ENCODE peak calls at places on chromosomes 12 and 14, in five cellular contexts. A is WTC11, G is fibroblast of lung, T is stomach, R is neural crest cell. B is an unnamed sample.

GRCh38 chr12:56818629-56819028 is 55.5 kb downstream of the HSD17B6 start:
- DNase-seq in A (no peak), G (peak; percentile 1), T (no peak), R (no peak), B (no peak)

GRCh38 chr12:69676257-69677012 is 22.7 kb downstream of the BEST3 start:
- DNase-seq in A (no peak), G (peak; percentile 18), T (no peak), R (no peak), B (no peak)

GRCh38 chr12:50482566-50482965 is 22.2 kb upstream of the DIP2B start:
- DNase-seq in A (no peak), G (peak; percentile 16), T (no peak), R (no peak), B (no peak)

GRCh38 chr14:104136472-104137296 is 1.7 kb upstream of the KIF26A start:
- DNase-seq in A (peak; percentile 28), G (no peak), T (no peak), R (no peak), B (no peak)

GRCh38 chr12:51371295-51371953 is 19.8 kb downstream of the GALNT6 start:
- DNase-seq in A (peak; percentile 29), G (peak; percentile 98), T (peak; percentile 62), R (no peak), B (peak; percentile 80)

GRCh38 chr12:48601013-48601756 is 31.3 kb upstream of the LALBA start:
- DNase-seq in A (peak; percentile 56), G (peak; percentile 29), T (no peak), R (peak; percentile 40), B (no peak)

GRCh38 chr14:58826845-58827686 is 189.3 kb downstream of the DACT1 start:
- DNase-seq in A (no peak), G (no peak), T (no peak), R (no peak), B (no peak)

GRCh38 chr14:74941676-74942097 is 13.7 kb downstream of the PGF start:
- DNase-seq in A (no peak), G (peak; percentile 51), T (no peak), R (no peak), B (no peak)

GRCh38 chr12:111197545-111197944 is 171.3 kb downstream of the PHETA1 start:
- DNase-seq in A (no peak), G (no peak), T (no peak), R (no peak), B (no peak)

GRCh38 chr14:74571901-74572828 is 39.9 kb downstream of the LTBP2 start:
- DNase-seq in A (no peak), G (peak; percentile 100), T (no peak), R (peak; percentile 46), B (peak; percentile 43)

GRCh38 chr12:15852383-15852782 is 29.8 kb upstream of the STRAP start:
- DNase-seq in A (no peak), G (no peak), T (no peak), R (no peak), B (no peak)

GRCh38 chr14:37246427-37246829 is 48.7 kb downstream of the MIPOL1 start:
- DNase-seq in A (no peak), G (peak; percentile 35), T (no peak), R (no peak), B (no peak)

GRCh38 chr14:106776395-106776983 is 1250.1 kb downstream of the TMEM121 start:
- DNase-seq in A (no peak), G (no peak), T (no peak), R (no peak), B (no peak)

GRCh38 chr14:101761881-101762529 is 496 bp downstream of the PPP2R5C start:
- DNase-seq in A (no peak), G (peak; percentile 2), T (peak; percentile 54), R (no peak), B (peak; percentile 51)

GRCh38 chr14:102586420-102587119 is 5.9 kb upstream of the RCOR1 start:
- DNase-seq in A (no peak), G (no peak), T (no peak), R (no peak), B (no peak)

GRCh38 chr12:1606021-1606622 is 11.7 kb upstream of the FBXL14 start:
- DNase-seq in A (peak; percentile 37), G (peak; percentile 83), T (peak; percentile 96), R (no peak), B (peak; percentile 88)

GRCh38 chr12:54526800-54527630 is 22.4 kb upstream of the PDE1B start:
- DNase-seq in A (peak; percentile 92), G (peak; percentile 5), T (peak; percentile 39), R (peak; percentile 70), B (peak; percentile 54)

GRCh38 chr12:10708862-10709261 is 14.3 kb downstream of the YBX3 start:
- DNase-seq in A (no peak), G (no peak), T (no peak), R (no peak), B (no peak)

GRCh38 chr14:20262642-20263128 is 23.6 kb downstream of the OR11H4 start:
- DNase-seq in A (no peak), G (peak; percentile 15), T (no peak), R (no peak), B (no peak)

GRCh38 chr12:116138781-116139180 is 138.7 kb downstream of the MED13L start:
- DNase-seq in A (no peak), G (peak; percentile 84), T (no peak), R (no peak), B (no peak)

GRCh38 chr12:50960130-50960529 is 7.8 kb downstream of the HIGD1C start:
- DNase-seq in A (no peak), G (peak; percentile 29), T (no peak), R (no peak), B (no peak)

GRCh38 chr12:116456307-116456641 is 102.9 kb upstream of the MAP1LC3B2 start:
- DNase-seq in A (no peak), G (no peak), T (no peak), R (no peak), B (no peak)

GRCh38 chr12:133023566-133023965 is 13.7 kb upstream of the ZNF84 start:
- DNase-seq in A (no peak), G (peak; percentile 5), T (no peak), R (no peak), B (no peak)

GRCh38 chr12:126389961-126390360 is 1324.7 kb downstream of the AACS start:
- DNase-seq in A (no peak), G (peak; percentile 45), T (no peak), R (no peak), B (no peak)

GRCh38 chr14:73250781-73251500 is 13.6 kb downstream of the PAPLN start:
- DNase-seq in A (no peak), G (no peak), T (no peak), R (no peak), B (no peak)

GRCh38 chr14:35046751-35047536 is 872 bp downstream of the FAM177A1 start:
- DNase-seq in A (no peak), G (peak; percentile 35), T (peak; percentile 58), R (no peak), B (no peak)

DNA sequence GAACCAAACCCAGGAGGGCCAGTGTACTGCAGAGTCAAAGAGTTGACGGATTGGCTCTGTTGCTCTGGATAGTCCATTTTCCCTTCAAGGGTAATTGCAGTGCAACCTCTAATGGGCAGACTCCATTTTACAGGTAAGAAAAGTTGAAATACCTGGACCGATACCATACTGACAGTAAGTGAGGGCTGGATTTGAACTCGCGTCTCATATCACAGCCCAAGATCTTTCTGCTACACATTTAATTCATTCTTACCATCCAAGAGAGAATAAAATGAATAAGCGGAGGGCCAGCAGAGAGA is 356 bp upstream of the ZC3H14 start:
- DNase-seq in A (no peak), G (no peak), T (no peak), R (no peak), B (no peak)
- TF ChIP-seq CTCF in A (no peak), G (no peak), T (no peak), R (no peak), B (no peak)

DNA sequence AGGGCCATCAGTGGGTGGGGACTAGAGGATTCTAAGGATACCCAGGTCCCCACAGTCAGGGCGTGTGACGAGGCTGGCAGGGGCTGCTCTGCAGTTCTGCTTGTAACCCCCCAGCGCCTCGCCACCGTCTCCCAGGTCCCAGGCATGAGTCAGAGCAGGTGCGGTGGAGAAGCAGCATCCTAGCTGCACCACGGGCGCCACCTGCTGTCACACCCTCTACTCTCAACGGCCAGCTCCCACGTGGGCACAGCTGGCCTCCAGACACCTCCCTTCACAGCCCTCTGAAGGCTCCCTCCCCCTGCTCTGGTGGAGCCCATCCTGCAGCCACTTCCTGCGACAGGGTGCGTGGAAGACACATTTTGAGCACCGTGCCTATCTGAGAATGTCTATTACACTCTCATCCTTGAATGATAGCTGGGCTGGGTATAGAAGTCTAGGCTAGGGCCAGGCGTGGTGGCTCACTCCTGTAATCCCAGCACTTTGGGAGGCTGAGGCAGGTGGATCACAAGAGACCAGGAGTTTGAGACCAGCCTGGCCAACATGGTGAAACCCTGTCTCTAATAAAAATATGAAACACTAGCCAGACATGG is 6.9 kb upstream of the NUDT14 start:
- DNase-seq in A (peak; percentile 52), G (no peak), T (peak; percentile 44), R (no peak), B (peak; percentile 68)
- TF ChIP-seq CTCF in A (no peak), G (no peak), T (no peak), R (no peak), B (peak; percentile 35)

GRCh38 chr12:27709932-27710591 is 570 bp upstream of the MRPS35 start:
- DNase-seq in A (no peak), G (peak; percentile 61), T (no peak), R (no peak), B (peak; percentile 6)

GRCh38 chr12:27710592-27711311 is at the start of gene MRPS35:
- DNase-seq in A (peak; percentile 77), G (peak; percentile 94), T (peak; percentile 92), R (peak; percentile 90), B (peak; percentile 95)

GRCh38 chr12:27709212-27709931 is 1.3 kb upstream of the MRPS35 start:
- DNase-seq in A (no peak), G (no peak), T (no peak), R (no peak), B (no peak)

GRCh38 chr12:27711957-27712356 is 1.3 kb downstream of the MRPS35 start:
- DNase-seq in A (no peak), G (no peak), T (no peak), R (no peak), B (no peak)

GRCh38 chr12:27711312-27711682 is 665 bp downstream of the MRPS35 start:
- DNase-seq in A (no peak), G (peak; percentile 9), T (no peak), R (no peak), B (peak; percentile 5)
- TF ChIP-seq CTCF in A (no peak), G (no peak), T (no peak), R (no peak), B (no peak)

GRCh38 chr12:128190614-128191013 is 76.4 kb upstream of the TMEM132C start:
- DNase-seq in A (no peak), G (no peak), T (no peak), R (peak; percentile 68), B (no peak)
- TF ChIP-seq CTCF in A (no peak), G (no peak), T (no peak), R (peak; percentile 77), B (no peak)

GRCh38 chr12:131159660-131160059 is 206.0 kb downstream of the ADGRD1 start:
- DNase-seq in A (no peak), G (no peak), T (no peak), R (no peak), B (no peak)
- TF ChIP-seq CTCF in A (peak; percentile 24), G (no peak), T (no peak), R (no peak), B (no peak)

GRCh38 chr14:70036665-70037064 is 152.1 kb downstream of the SLC8A3 start:
- DNase-seq in A (no peak), G (no peak), T (no peak), R (no peak), B (no peak)
- TF ChIP-seq CTCF in A (no peak), G (no peak), T (no peak), R (no peak), B (no peak)

GRCh38 chr14:77023001-77023996 is 5.2 kb downstream of the IRF2BPL start:
- DNase-seq in A (peak; percentile 44), G (peak; percentile 72), T (peak; percentile 76), R (no peak), B (peak; percentile 68)
- TF ChIP-seq CTCF in A (no peak), G (peak; percentile 13), T (no peak), R (peak; percentile 51), B (no peak)